ENCODE peak calls at places on chromosomes 5 and 9, in six cellular contexts. L is PC-9; V is H1; P is naive thymus-derived CD4-positive, alpha-beta T cell; I is OCI-LY7; T is tibial artery. F is an unnamed sample.

GRCh38 chr5:83474170-83474796 is 2.7 kb downstream of the VCAN start:
- DNase-seq in L (peak; percentile 61), P (no peak), I (no peak), T (peak; percentile 95), V (peak; percentile 94), F (peak; percentile 8)

GRCh38 chr5:15544039-15544438 is 44.1 kb downstream of the FBXL7 start:
- DNase-seq in P (no peak), I (no peak), T (no peak), L (no peak), V (no peak), F (no peak)

GRCh38 chr5:154285661-154286408 is 95.3 kb downstream of the GALNT10 start:
- DNase-seq in P (no peak), I (no peak), L (peak; percentile 14), T (no peak), V (no peak), F (no peak)

GRCh38 chr9:128203842-128204551 is 818 bp downstream of the DNM1 start:
- DNase-seq in I (no peak), P (peak; percentile 25), V (no peak), T (no peak), L (peak; percentile 56), F (no peak)

GRCh38 chr9:77751341-77752091 is 103.4 kb upstream of the GNA14 start:
- DNase-seq in V (no peak), P (peak; percentile 22), I (peak; percentile 33), L (peak; percentile 28), T (no peak), F (no peak)

GRCh38 chr5:100900142-100900795 is 2.8 kb downstream of the ST8SIA4 start:
- DNase-seq in V (no peak), T (peak; percentile 62), L (peak; percentile 13), P (no peak), I (peak; percentile 80), F (peak; percentile 18)

GRCh38 chr5:180389252-180390101 is 36.3 kb upstream of the GFPT2 start:
- DNase-seq in I (no peak), L (no peak), T (peak; percentile 54), P (no peak), V (no peak), F (no peak)

GRCh38 chr5:178237431-178238312 is 5.1 kb upstream of the PHYKPL start:
- DNase-seq in T (no peak), P (no peak), I (no peak), V (no peak), L (peak; percentile 43), F (no peak)

GRCh38 chr5:196350-196749 is 5.1 kb downstream of the LRRC14B start:
- DNase-seq in V (no peak), T (no peak), P (no peak), L (no peak), I (no peak), F (no peak)
- H3K4me1 ChIP-seq in V (no peaks in the 10 kb centered on the region), T (peaks cover 4% of the 10 kb centered on the region), P (no peaks in the 10 kb centered on the region), L (no peaks in the 10 kb centered on the region), I (peaks cover 67% of the 10 kb centered on the region), F (peaks cover 4% of the 10 kb centered on the region)

GRCh38 chr5:56359429-56359781 is 126.3 kb upstream of the ANKRD55 start:
- DNase-seq in V (no peak), P (no peak), L (no peak), T (no peak), I (no peak), F (no peak)

GRCh38 chr5:56359809-56360685 is 126.9 kb upstream of the ANKRD55 start:
- DNase-seq in P (no peak), I (no peak), L (no peak), V (no peak), T (no peak), F (no peak)

GRCh38 chr5:56361398-56361797 is 128.3 kb upstream of the ANKRD55 start:
- DNase-seq in V (no peak), I (no peak), P (no peak), T (no peak), L (no peak), F (no peak)

GRCh38 chr5:56358703-56359428 is 125.7 kb upstream of the ANKRD55 start:
- DNase-seq in P (no peak), V (no peak), T (peak; percentile 68), I (no peak), L (peak; percentile 44), F (no peak)

GRCh38 chr5:56360816-56361215 is 127.7 kb upstream of the ANKRD55 start:
- DNase-seq in V (no peak), L (no peak), P (no peak), I (no peak), T (no peak), F (no peak)
- H3K4me1 ChIP-seq in V (no peaks in the 10 kb centered on the region), L (peaks cover 48% of the 10 kb centered on the region), P (no peaks in the 10 kb centered on the region), I (no peaks in the 10 kb centered on the region), T (peaks cover 42% of the 10 kb centered on the region), F (peaks cover 1% of the 10 kb centered on the region)

GRCh38 chr9:27426717-27427645 is 97.1 kb upstream of the IFNK start:
- DNase-seq in I (no peak), T (no peak), V (peak; percentile 31), L (peak; percentile 55), P (no peak), F (no peak)

GRCh38 chr9:27421567-27421966 is 102.5 kb upstream of the IFNK start:
- DNase-seq in T (no peak), L (peak; percentile 41), V (no peak), I (no peak), P (no peak), F (no peak)

GRCh38 chr9:27425827-27426716 is 98.0 kb upstream of the IFNK start:
- DNase-seq in L (no peak), T (no peak), I (no peak), P (no peak), V (no peak), F (no peak)

GRCh38 chr9:27422435-27422834 is 101.7 kb upstream of the IFNK start:
- DNase-seq in T (no peak), P (no peak), I (no peak), L (no peak), V (no peak), F (no peak)

DNA sequence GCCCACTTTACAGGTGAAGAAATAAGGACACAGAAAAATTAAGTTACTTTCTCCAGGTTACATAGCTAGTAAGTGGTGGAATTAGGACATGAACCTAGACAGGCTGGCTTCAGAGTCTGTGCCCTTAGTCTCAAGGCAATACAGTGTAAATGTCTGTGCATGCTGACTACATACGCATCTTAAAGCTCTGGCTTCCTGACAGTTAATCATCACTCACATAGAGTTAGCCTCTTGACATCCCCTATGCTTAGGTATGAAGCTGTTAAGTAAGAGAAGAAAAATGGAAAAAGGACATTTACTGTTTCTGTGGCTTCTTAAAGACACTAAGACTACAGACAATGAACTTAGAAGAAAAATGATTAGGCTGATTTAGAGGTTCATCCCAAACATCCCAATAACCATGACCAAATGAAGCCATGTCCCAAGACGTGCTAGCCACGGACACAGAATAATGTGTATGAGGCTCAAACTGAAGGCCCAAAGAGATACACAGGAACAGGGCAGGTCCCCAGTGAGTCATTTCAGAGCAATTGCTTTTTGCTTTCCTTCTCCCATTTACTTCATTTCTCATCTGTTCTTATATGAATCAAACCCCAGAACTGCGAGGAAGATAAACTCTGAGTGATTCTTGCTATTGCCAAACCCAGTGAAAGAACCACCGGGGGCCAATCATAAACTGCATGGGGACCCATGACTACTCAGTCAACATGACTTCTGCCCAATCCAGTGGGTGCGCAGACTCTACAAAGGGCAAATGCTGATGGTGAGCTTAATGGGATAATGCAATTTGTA is 100.0 kb upstream of the IFNK start:
- DNase-seq in T (no peak), I (no peak), L (no peak), P (no peak), V (no peak), F (no peak)
- H3K4me1 ChIP-seq in T (no peaks in the 10 kb centered on the region), I (no peaks in the 10 kb centered on the region), L (peaks cover 23% of the 10 kb centered on the region), P (no peaks in the 10 kb centered on the region), V (peaks cover 20% of the 10 kb centered on the region), F (no peaks in the 10 kb centered on the region)

GRCh38 chr9:93094294-93095204 is 1.5 kb upstream of the CARD19 start:
- DNase-seq in I (peak; percentile 79), P (no peak), T (peak; percentile 83), L (no peak), V (no peak), F (no peak)
- H3K4me1 ChIP-seq in I (peaks cover 64% of the 10 kb centered on the region), P (peaks cover 41% of the 10 kb centered on the region), T (peaks cover 42% of the 10 kb centered on the region), L (peaks cover 53% of the 10 kb centered on the region), V (peaks cover 13% of the 10 kb centered on the region), F (peaks cover 35% of the 10 kb centered on the region)

GRCh38 chr9:683509-684021 is 157.9 kb upstream of the DMRT1 start:
- DNase-seq in P (no peak), L (no peak), T (no peak), V (no peak), I (no peak), F (no peak)

GRCh38 chr9:684055-684949 is 157.2 kb upstream of the DMRT1 start:
- DNase-seq in I (no peak), V (no peak), L (no peak), P (no peak), T (no peak), F (no peak)

GRCh38 chr9:682633-683508 is 158.6 kb upstream of the DMRT1 start:
- DNase-seq in I (no peak), T (no peak), V (no peak), L (no peak), P (no peak), F (no peak)

GRCh38 chr9:686381-686813 is 155.1 kb upstream of the DMRT1 start:
- DNase-seq in T (peak; percentile 76), L (peak; percentile 49), I (no peak), P (no peak), V (no peak), F (no peak)

GRCh38 chr9:684950-685340 is 156.6 kb upstream of the DMRT1 start:
- DNase-seq in L (no peak), I (no peak), P (no peak), T (no peak), V (no peak), F (no peak)
- H3K4me1 ChIP-seq in L (peaks cover 27% of the 10 kb centered on the region), I (peaks cover 12% of the 10 kb centered on the region), P (no peaks in the 10 kb centered on the region), T (peaks cover 73% of the 10 kb centered on the region), V (peaks cover 9% of the 10 kb centered on the region), F (peaks cover 55% of the 10 kb centered on the region)